ENCODE peak calls at places on chromosomes 3 and 15, in ten cellular contexts. B is prostate gland; M is mammary epithelial cell; S is pancreas; L is CD4-positive, alpha-beta memory T cell; X is effector memory CD4-positive, alpha-beta T cell; V is stomach; J is fibroblast of mammary gland; H is kidney epithelial cell; D is neural progenitor cell. K is an unnamed sample.
A peak's percentile ranks its signal among the peaks of the same experiment; 100 is the strongest.

GRCh38 chr15:25693321-25694237 is 169.5 kb downstream of the ATP10A start:
- DNase-seq in B (no peak), M (no peak), S (no peak), L (no peak), X (no peak), V (no peak), J (peak; percentile 39), H (no peak), D (peak; percentile 47), K (no peak)

GRCh38 chr15:63238181-63238580 is 39.2 kb upstream of the APH1B start:
- DNase-seq in B (no peak), M (no peak), S (no peak), L (no peak), X (no peak), V (no peak), J (no peak), H (no peak), D (no peak), K (no peak)

GRCh38 chr3:24401090-24401810 is 93.4 kb downstream of the THRB start:
- DNase-seq in B (no peak), M (no peak), S (no peak), L (no peak), X (no peak), V (no peak), J (peak; percentile 64), H (no peak), D (no peak), K (no peak)

GRCh38 chr3:122085666-122086065 is 30.5 kb downstream of the CD86 start:
- DNase-seq in B (no peak), M (no peak), S (no peak), L (no peak), X (no peak), V (no peak), J (no peak), H (no peak), D (no peak), K (no peak)

GRCh38 chr3:30688776-30689175 is 82.4 kb downstream of the TGFBR2 start:
- DNase-seq in B (no peak), M (no peak), S (no peak), L (no peak), X (no peak), V (no peak), J (peak; percentile 69), H (peak; percentile 51), D (no peak), K (no peak)

GRCh38 chr3:10195692-10196091 is 31.0 kb downstream of the IRAK2 start:
- DNase-seq in B (no peak), M (no peak), S (no peak), L (no peak), X (no peak), V (no peak), J (no peak), H (no peak), D (no peak), K (no peak)

GRCh38 chr3:186406669-186407635 is 44.9 kb upstream of the DGKG start:
- DNase-seq in B (no peak), M (no peak), S (no peak), L (no peak), X (no peak), V (no peak), J (no peak), H (no peak), D (no peak), K (no peak)

GRCh38 chr3:172107403-172107802 is 68.0 kb downstream of the FNDC3B start:
- DNase-seq in B (no peak), M (no peak), S (no peak), L (peak; percentile 79), X (peak; percentile 31), V (no peak), J (peak; percentile 69), H (no peak), D (no peak), K (peak; percentile 94)

GRCh38 chr15:68735610-68736009 is 85.1 kb downstream of the ANP32A start:
- DNase-seq in B (no peak), M (no peak), S (no peak), L (no peak), X (no peak), V (no peak), J (no peak), H (no peak), D (no peak), K (no peak)

GRCh38 chr15:68732451-68732850 is 88.2 kb downstream of the ANP32A start:
- DNase-seq in B (no peak), M (no peak), S (no peak), L (no peak), X (no peak), V (no peak), J (no peak), H (no peak), D (no peak), K (no peak)

GRCh38 chr15:68733666-68734065 is 87.0 kb downstream of the ANP32A start:
- DNase-seq in B (no peak), M (no peak), S (no peak), L (no peak), X (no peak), V (no peak), J (peak; percentile 5), H (no peak), D (no peak), K (no peak)

GRCh38 chr15:68734352-68734751 is 86.3 kb downstream of the ANP32A start:
- DNase-seq in B (no peak), M (no peak), S (no peak), L (no peak), X (no peak), V (no peak), J (no peak), H (no peak), D (no peak), K (no peak)

DNA sequence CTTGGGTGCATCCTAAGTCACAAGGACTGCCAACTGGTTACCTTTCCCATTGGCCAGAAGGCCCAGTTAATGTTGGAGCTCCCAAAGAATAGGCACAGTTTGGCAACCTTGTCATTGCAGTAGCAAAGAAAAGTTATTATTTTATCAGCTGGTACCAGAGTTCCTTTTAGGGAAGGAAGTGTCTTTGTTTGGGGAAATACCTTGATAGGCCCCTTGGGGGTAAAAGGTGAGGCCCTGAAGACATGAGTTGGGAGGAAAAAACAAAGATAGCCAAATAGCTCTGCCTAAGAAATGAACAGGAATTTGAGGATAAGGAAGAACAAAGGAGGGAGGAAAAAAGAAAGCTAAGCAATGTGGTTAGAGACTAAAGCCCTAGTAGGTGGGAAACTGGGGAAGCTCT is 85.8 kb downstream of the ANP32A start:
- DNase-seq in B (no peak), M (no peak), S (no peak), L (no peak), X (no peak), V (no peak), J (no peak), H (no peak), D (no peak), K (no peak)
- H3K4me3 ChIP-seq in B (no peak overlapping the region), M (no peak overlapping the region), S (no peak overlapping the region), L (no peak overlapping the region), X (no peak overlapping the region), V (no peak overlapping the region), J (no peak overlapping the region), H (no peak overlapping the region), D (no peak overlapping the region), K (no peak overlapping the region)

GRCh38 chr3:54123538-54124196 is 1.3 kb downstream of the CACNA2D3 start:
- DNase-seq in B (no peak), M (no peak), S (no peak), L (no peak), X (no peak), V (no peak), J (no peak), H (no peak), D (peak; percentile 21), K (no peak)

GRCh38 chr3:54120657-54121403 is 1.5 kb upstream of the CACNA2D3 start:
- DNase-seq in B (no peak), M (peak; percentile 19), S (peak; percentile 71), L (no peak), X (no peak), V (peak; percentile 27), J (no peak), H (peak; percentile 23), D (peak; percentile 52), K (peak; percentile 3)

GRCh38 chr3:54121404-54122045 is 827 bp upstream of the CACNA2D3 start:
- DNase-seq in B (no peak), M (no peak), S (peak; percentile 64), L (no peak), X (no peak), V (no peak), J (no peak), H (no peak), D (peak; percentile 64), K (no peak)

GRCh38 chr3:54122802-54123537 is 618 bp downstream of the CACNA2D3 start:
- DNase-seq in B (no peak), M (peak; percentile 1), S (peak; percentile 62), L (no peak), X (no peak), V (no peak), J (no peak), H (no peak), D (peak; percentile 16), K (no peak)

GRCh38 chr3:54122046-54122801 is at the start of gene CACNA2D3:
- DNase-seq in B (no peak), M (peak; percentile 9), S (peak; percentile 73), L (no peak), X (no peak), V (peak; percentile 46), J (no peak), H (no peak), D (peak; percentile 67), K (no peak)
- H3K4me3 ChIP-seq in B (peak within 1 kb of the TSS; percentile 45), M (peak within 1 kb of the TSS; percentile 26), S (peak within 1 kb of the TSS; percentile 20), L (no peak within 1 kb of the TSS), X (no peak within 1 kb of the TSS), V (peak within 1 kb of the TSS; percentile 62), J (no peak within 1 kb of the TSS), H (peak within 1 kb of the TSS; percentile 54), D (peak within 1 kb of the TSS; percentile 68), K (no peak within 1 kb of the TSS)

GRCh38 chr3:107239703-107240102 is 137.5 kb upstream of the CCDC54 start:
- DNase-seq in B (no peak), M (no peak), S (no peak), L (no peak), X (no peak), V (no peak), J (no peak), H (no peak), D (no peak), K (no peak)
- H3K4me3 ChIP-seq in B (no peak overlapping the region), M (peak overlapping the region; percentile 49), S (no peak overlapping the region), L (no peak overlapping the region), X (no peak overlapping the region), V (peak overlapping the region; percentile 86), J (peak overlapping the region; percentile 83), H (no peak overlapping the region), D (peak overlapping the region; percentile 72), K (no peak overlapping the region)

DNA sequence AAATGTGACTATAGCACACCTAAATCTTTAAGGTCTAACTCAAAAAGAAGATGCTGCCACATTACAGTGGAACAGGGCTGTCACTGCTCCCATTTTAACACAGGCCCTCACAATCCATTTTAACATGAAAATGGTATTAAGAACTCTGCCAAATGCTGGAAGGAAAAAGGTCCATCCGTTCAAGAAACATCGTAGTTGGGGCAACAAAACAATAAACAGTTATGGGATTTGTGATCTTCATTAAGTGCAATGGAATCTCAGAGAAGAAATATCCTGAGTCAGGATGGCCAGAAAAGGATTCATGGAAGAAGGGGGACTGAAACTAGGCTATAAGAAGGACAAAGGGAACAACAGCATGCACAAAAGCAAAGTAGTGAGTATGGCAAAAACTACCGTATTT is 6.6 kb downstream of the TBL1XR1 start:
- DNase-seq in B (no peak), M (no peak), S (no peak), L (no peak), X (no peak), V (no peak), J (no peak), H (no peak), D (no peak), K (no peak)
- H3K4me3 ChIP-seq in B (no peak overlapping the region), M (no peak overlapping the region), S (no peak overlapping the region), L (no peak overlapping the region), X (no peak overlapping the region), V (no peak overlapping the region), J (no peak overlapping the region), H (no peak overlapping the region), D (no peak overlapping the region), K (no peak overlapping the region)

K was measured in GM12864.